ENCODE peak calls at places on chromosomes 7 and 10, in five cellular contexts. Y is CD8-positive, alpha-beta memory T cell; K is PC-3; C is CD8-positive, alpha-beta T cell; M is heart right ventricle. A is an unnamed sample.

GRCh38 chr7:68587599-68587998 is 1010.7 kb upstream of the AUTS2 start:
- DNase-seq in Y (no peak), K (no peak), C (no peak), M (no peak), A (no peak)

GRCh38 chr10:1882168-1882567 is 144.8 kb upstream of the ADARB2 start:
- DNase-seq in Y (no peak), K (no peak), C (no peak), M (no peak), A (no peak)

GRCh38 chr7:138285129-138285528 is 174.9 kb upstream of the TRIM24 start:
- DNase-seq in Y (no peak), K (no peak), C (no peak), M (no peak), A (no peak)

GRCh38 chr10:79274279-79275104 is 72.8 kb upstream of the PPIF start:
- DNase-seq in Y (no peak), K (no peak), C (no peak), M (peak), A (peak)

GRCh38 chr7:30255096-30255769 is 29.2 kb upstream of the ZNRF2 start:
- DNase-seq in Y (no peak), K (no peak), C (no peak), M (no peak), A (no peak)

GRCh38 chr10:67763499-67764011 is 67.6 kb upstream of the CTNNA3 start:
- DNase-seq in Y (peak), K (peak), C (peak), M (peak), A (peak)

GRCh38 chr10:133131754-133132710 is 28.0 kb upstream of the KNDC1 start:
- DNase-seq in Y (no peak), K (no peak), C (no peak), M (no peak), A (no peak)

GRCh38 chr10:62422068-62422590 is 48.0 kb downstream of the ZNF365 start:
- DNase-seq in Y (no peak), K (peak), C (no peak), M (no peak), A (no peak)

GRCh38 chr7:118079369-118079768 is 104.6 kb upstream of the LSM8 start:
- DNase-seq in Y (no peak), K (peak), C (no peak), M (no peak), A (no peak)
- H3K27ac ChIP-seq in Y (no peak), K (no peak), C (no peak), M (no peak), A (no peak)

GRCh38 chr7:53281312-53281711 is 245.9 kb downstream of the POM121L12 start:
- DNase-seq in Y (no peak), K (no peak), C (no peak), M (no peak), A (no peak)
- H3K27ac ChIP-seq in Y (no peak), K (no peak), C (no peak), M (no peak), A (no peak)

GRCh38 chr7:8064828-8065227 is 96.2 kb downstream of the GLCCI1 start:
- DNase-seq in Y (no peak), K (no peak), C (no peak), M (no peak), A (no peak)
- H3K27ac ChIP-seq in Y (no peak), K (no peak), C (no peak), M (no peak), A (no peak)

GRCh38 chr7:32068411-32068905 is 1.7 kb downstream of the PDE1C start:
- DNase-seq in Y (no peak), K (no peak), C (no peak), M (no peak), A (no peak)
- H3K27ac ChIP-seq in Y (no peak), K (no peak), C (no peak), M (peak), A (peak)

DNA sequence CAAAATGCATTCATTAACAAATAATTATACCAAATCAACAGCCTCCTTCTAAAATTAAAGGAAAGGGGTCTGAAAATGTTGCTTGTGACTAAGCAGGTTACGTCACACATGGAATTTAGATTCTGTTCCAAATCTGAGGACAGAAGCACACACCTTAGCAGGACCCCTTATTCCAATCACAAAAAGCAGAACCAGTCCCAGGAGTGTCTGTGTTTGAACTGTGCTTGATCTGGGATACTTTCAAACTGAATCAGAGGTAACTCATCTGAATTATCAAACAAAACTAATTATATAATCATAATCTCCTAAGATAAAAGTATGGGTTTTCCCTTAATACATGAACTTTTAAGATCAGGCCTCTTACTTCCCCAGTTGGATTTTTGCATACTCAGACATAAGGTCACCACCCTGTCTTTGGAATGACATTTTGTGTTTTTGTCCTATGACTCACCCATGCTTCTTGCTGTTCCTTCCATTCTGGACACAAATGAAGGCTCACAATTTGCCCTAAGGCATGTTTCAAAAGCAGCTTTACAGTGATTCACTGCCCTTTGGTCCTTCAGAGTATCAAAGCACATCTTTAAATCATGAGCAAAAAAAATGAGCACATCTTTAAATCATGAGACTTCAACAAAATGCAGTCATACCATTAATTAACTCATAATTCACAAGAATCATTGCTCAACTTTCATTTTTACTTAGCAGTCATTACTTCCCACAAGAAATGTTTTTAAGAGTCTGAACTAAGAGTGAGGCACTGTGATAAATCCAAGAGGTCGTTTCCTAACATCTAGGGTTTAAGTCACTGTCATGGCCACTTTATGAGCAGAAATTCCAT is 35.4 kb downstream of the SEMA3C start:
- DNase-seq in Y (no peak), K (peak), C (no peak), M (no peak), A (no peak)
- H3K27ac ChIP-seq in Y (no peak), K (peak), C (no peak), M (peak), A (no peak)

A was measured in substantia nigra.